ENCODE peak calls at places on chromosomes 13 and 19, in nine cellular contexts. One of them, this sample, is unnamed.

GRCh38 chr19:48321372-48321621 is 4.1 kb upstream of the EMP3 start:
- DNase-seq in AG20443: peak
- DNase-seq in mucosa of gallbladder: peak
- DNase-seq in substantia nigra: peak
- DNase-seq in stimulated activated naive CD8-positive, alpha-beta T cell treated with anti-CD3 and anti-CD28 coated beads, Interleukin-15, amount 100 ng/mL, for 72 hours: peak
- DNase-seq in omental fat pad: peak
- DNase-seq in stimulated activated CD4-positive, alpha-beta T cell treated with anti-CD3 and anti-CD28 coated beads, Interleukin-12 subunit alpha, Interleukin-12 subunit beta, amount 100 ng/mL, for 48 hours: peak
- DNase-seq in left ventricle myocardium superior: peak
- DNase-seq in RPMI8226: peak
- DNase-seq in this sample: peak

GRCh38 chr19:3544742-3545668 is 6.0 kb downstream of the TEKTIP1 start:
- DNase-seq in left ventricle myocardium superior: peak
- DNase-seq in substantia nigra: peak
- DNase-seq in omental fat pad: peak
- DNase-seq in mucosa of gallbladder: peak
- DNase-seq in AG20443: peak
- DNase-seq in stimulated activated naive CD8-positive, alpha-beta T cell treated with anti-CD3 and anti-CD28 coated beads, Interleukin-15, amount 100 ng/mL, for 72 hours: peak
- DNase-seq in RPMI8226: peak
- DNase-seq in stimulated activated CD4-positive, alpha-beta T cell treated with anti-CD3 and anti-CD28 coated beads, Interleukin-12 subunit alpha, Interleukin-12 subunit beta, amount 100 ng/mL, for 48 hours: peak
- DNase-seq in this sample: no peak

GRCh38 chr13:36000028-36000427 is 131.2 kb downstream of the DCLK1 start:
- DNase-seq in left ventricle myocardium superior: no peak
- DNase-seq in mucosa of gallbladder: no peak
- DNase-seq in stimulated activated CD4-positive, alpha-beta T cell treated with anti-CD3 and anti-CD28 coated beads, Interleukin-12 subunit alpha, Interleukin-12 subunit beta, amount 100 ng/mL, for 48 hours: no peak
- DNase-seq in omental fat pad: no peak
- DNase-seq in RPMI8226: no peak
- DNase-seq in substantia nigra: no peak
- DNase-seq in AG20443: no peak
- DNase-seq in stimulated activated naive CD8-positive, alpha-beta T cell treated with anti-CD3 and anti-CD28 coated beads, Interleukin-15, amount 100 ng/mL, for 72 hours: no peak
- DNase-seq in this sample: no peak

GRCh38 chr19:3612901-3613741 is 6.4 kb upstream of the TBXA2R start:
- DNase-seq in stimulated activated CD4-positive, alpha-beta T cell treated with anti-CD3 and anti-CD28 coated beads, Interleukin-12 subunit alpha, Interleukin-12 subunit beta, amount 100 ng/mL, for 48 hours: no peak
- DNase-seq in omental fat pad: no peak
- DNase-seq in AG20443: no peak
- DNase-seq in mucosa of gallbladder: no peak
- DNase-seq in stimulated activated naive CD8-positive, alpha-beta T cell treated with anti-CD3 and anti-CD28 coated beads, Interleukin-15, amount 100 ng/mL, for 72 hours: no peak
- DNase-seq in substantia nigra: no peak
- DNase-seq in left ventricle myocardium superior: no peak
- DNase-seq in RPMI8226: no peak
- DNase-seq in this sample: no peak

GRCh38 chr13:33870046-33870668 is 52.2 kb downstream of the RFC3 start:
- DNase-seq in AG20443: no peak
- DNase-seq in stimulated activated naive CD8-positive, alpha-beta T cell treated with anti-CD3 and anti-CD28 coated beads, Interleukin-15, amount 100 ng/mL, for 72 hours: no peak
- DNase-seq in left ventricle myocardium superior: no peak
- DNase-seq in RPMI8226: peak
- DNase-seq in stimulated activated CD4-positive, alpha-beta T cell treated with anti-CD3 and anti-CD28 coated beads, Interleukin-12 subunit alpha, Interleukin-12 subunit beta, amount 100 ng/mL, for 48 hours: no peak
- DNase-seq in omental fat pad: no peak
- DNase-seq in substantia nigra: no peak
- DNase-seq in mucosa of gallbladder: no peak
- DNase-seq in this sample: no peak

GRCh38 chr13:35527451-35527850 is 51.0 kb upstream of the MAB21L1 start:
- DNase-seq in omental fat pad: no peak
- DNase-seq in left ventricle myocardium superior: no peak
- DNase-seq in AG20443: no peak
- DNase-seq in RPMI8226: no peak
- DNase-seq in substantia nigra: no peak
- DNase-seq in stimulated activated CD4-positive, alpha-beta T cell treated with anti-CD3 and anti-CD28 coated beads, Interleukin-12 subunit alpha, Interleukin-12 subunit beta, amount 100 ng/mL, for 48 hours: no peak
- DNase-seq in mucosa of gallbladder: no peak
- DNase-seq in stimulated activated naive CD8-positive, alpha-beta T cell treated with anti-CD3 and anti-CD28 coated beads, Interleukin-15, amount 100 ng/mL, for 72 hours: no peak
- DNase-seq in this sample: no peak

GRCh38 chr13:93309886-93310520 is 83.4 kb downstream of the GPC6 start:
- DNase-seq in substantia nigra: no peak
- DNase-seq in stimulated activated naive CD8-positive, alpha-beta T cell treated with anti-CD3 and anti-CD28 coated beads, Interleukin-15, amount 100 ng/mL, for 72 hours: no peak
- DNase-seq in omental fat pad: no peak
- DNase-seq in stimulated activated CD4-positive, alpha-beta T cell treated with anti-CD3 and anti-CD28 coated beads, Interleukin-12 subunit alpha, Interleukin-12 subunit beta, amount 100 ng/mL, for 48 hours: no peak
- DNase-seq in RPMI8226: no peak
- DNase-seq in mucosa of gallbladder: no peak
- DNase-seq in AG20443: peak
- DNase-seq in left ventricle myocardium superior: no peak
- DNase-seq in this sample: no peak

GRCh38 chr19:5947435-5947834 is 30.5 kb downstream of the RANBP3 start:
- DNase-seq in AG20443: peak
- DNase-seq in RPMI8226: no peak
- DNase-seq in stimulated activated CD4-positive, alpha-beta T cell treated with anti-CD3 and anti-CD28 coated beads, Interleukin-12 subunit alpha, Interleukin-12 subunit beta, amount 100 ng/mL, for 48 hours: no peak
- DNase-seq in stimulated activated naive CD8-positive, alpha-beta T cell treated with anti-CD3 and anti-CD28 coated beads, Interleukin-15, amount 100 ng/mL, for 72 hours: no peak
- DNase-seq in left ventricle myocardium superior: peak
- DNase-seq in substantia nigra: peak
- DNase-seq in mucosa of gallbladder: peak
- DNase-seq in omental fat pad: no peak
- DNase-seq in this sample: no peak

GRCh38 chr13:46490129-46490528 is 62.8 kb upstream of the LRCH1 start:
- DNase-seq in omental fat pad: no peak
- DNase-seq in RPMI8226: no peak
- DNase-seq in stimulated activated naive CD8-positive, alpha-beta T cell treated with anti-CD3 and anti-CD28 coated beads, Interleukin-15, amount 100 ng/mL, for 72 hours: no peak
- DNase-seq in left ventricle myocardium superior: no peak
- DNase-seq in AG20443: no peak
- DNase-seq in substantia nigra: no peak
- DNase-seq in stimulated activated CD4-positive, alpha-beta T cell treated with anti-CD3 and anti-CD28 coated beads, Interleukin-12 subunit alpha, Interleukin-12 subunit beta, amount 100 ng/mL, for 48 hours: no peak
- DNase-seq in mucosa of gallbladder: no peak
- DNase-seq in this sample: no peak

GRCh38 chr19:32224371-32225244 is 120.8 kb upstream of the ZNF507 start:
- DNase-seq in stimulated activated naive CD8-positive, alpha-beta T cell treated with anti-CD3 and anti-CD28 coated beads, Interleukin-15, amount 100 ng/mL, for 72 hours: peak
- DNase-seq in RPMI8226: peak
- DNase-seq in AG20443: peak
- DNase-seq in substantia nigra: peak
- DNase-seq in stimulated activated CD4-positive, alpha-beta T cell treated with anti-CD3 and anti-CD28 coated beads, Interleukin-12 subunit alpha, Interleukin-12 subunit beta, amount 100 ng/mL, for 48 hours: peak
- DNase-seq in left ventricle myocardium superior: peak
- DNase-seq in mucosa of gallbladder: peak
- DNase-seq in omental fat pad: no peak
- DNase-seq in this sample: no peak

GRCh38 chr13:57408312-57408711 is 223.2 kb upstream of the PCDH17 start:
- DNase-seq in left ventricle myocardium superior: no peak
- DNase-seq in stimulated activated naive CD8-positive, alpha-beta T cell treated with anti-CD3 and anti-CD28 coated beads, Interleukin-15, amount 100 ng/mL, for 72 hours: no peak
- DNase-seq in RPMI8226: no peak
- DNase-seq in omental fat pad: no peak
- DNase-seq in AG20443: no peak
- DNase-seq in mucosa of gallbladder: no peak
- DNase-seq in substantia nigra: no peak
- DNase-seq in stimulated activated CD4-positive, alpha-beta T cell treated with anti-CD3 and anti-CD28 coated beads, Interleukin-12 subunit alpha, Interleukin-12 subunit beta, amount 100 ng/mL, for 48 hours: no peak
- DNase-seq in this sample: no peak

GRCh38 chr13:108963276-108963810 is 333.9 kb downstream of the MYO16 start:
- DNase-seq in omental fat pad: no peak
- DNase-seq in substantia nigra: no peak
- DNase-seq in AG20443: no peak
- DNase-seq in stimulated activated naive CD8-positive, alpha-beta T cell treated with anti-CD3 and anti-CD28 coated beads, Interleukin-15, amount 100 ng/mL, for 72 hours: no peak
- DNase-seq in mucosa of gallbladder: no peak
- DNase-seq in stimulated activated CD4-positive, alpha-beta T cell treated with anti-CD3 and anti-CD28 coated beads, Interleukin-12 subunit alpha, Interleukin-12 subunit beta, amount 100 ng/mL, for 48 hours: no peak
- DNase-seq in RPMI8226: no peak
- DNase-seq in left ventricle myocardium superior: no peak
- DNase-seq in this sample: no peak

GRCh38 chr19:42113641-42114348 is 18.5 kb downstream of the POU2F2 start:
- DNase-seq in AG20443: peak
- DNase-seq in substantia nigra: no peak
- DNase-seq in RPMI8226: no peak
- DNase-seq in stimulated activated CD4-positive, alpha-beta T cell treated with anti-CD3 and anti-CD28 coated beads, Interleukin-12 subunit alpha, Interleukin-12 subunit beta, amount 100 ng/mL, for 48 hours: no peak
- DNase-seq in mucosa of gallbladder: no peak
- DNase-seq in left ventricle myocardium superior: no peak
- DNase-seq in omental fat pad: no peak
- DNase-seq in stimulated activated naive CD8-positive, alpha-beta T cell treated with anti-CD3 and anti-CD28 coated beads, Interleukin-15, amount 100 ng/mL, for 72 hours: no peak
- DNase-seq in this sample: peak

GRCh38 chr13:23715092-23715761 is 145.0 kb downstream of the TNFRSF19 start:
- DNase-seq in substantia nigra: no peak
- DNase-seq in AG20443: no peak
- DNase-seq in RPMI8226: no peak
- DNase-seq in left ventricle myocardium superior: no peak
- DNase-seq in stimulated activated CD4-positive, alpha-beta T cell treated with anti-CD3 and anti-CD28 coated beads, Interleukin-12 subunit alpha, Interleukin-12 subunit beta, amount 100 ng/mL, for 48 hours: no peak
- DNase-seq in omental fat pad: no peak
- DNase-seq in stimulated activated naive CD8-positive, alpha-beta T cell treated with anti-CD3 and anti-CD28 coated beads, Interleukin-15, amount 100 ng/mL, for 72 hours: no peak
- DNase-seq in mucosa of gallbladder: no peak
- DNase-seq in this sample: no peak

GRCh38 chr13:45782327-45783045 is 69.1 kb downstream of the SIAH3 start:
- DNase-seq in substantia nigra: no peak
- DNase-seq in mucosa of gallbladder: no peak
- DNase-seq in RPMI8226: no peak
- DNase-seq in omental fat pad: no peak
- DNase-seq in left ventricle myocardium superior: no peak
- DNase-seq in stimulated activated naive CD8-positive, alpha-beta T cell treated with anti-CD3 and anti-CD28 coated beads, Interleukin-15, amount 100 ng/mL, for 72 hours: no peak
- DNase-seq in AG20443: no peak
- DNase-seq in stimulated activated CD4-positive, alpha-beta T cell treated with anti-CD3 and anti-CD28 coated beads, Interleukin-12 subunit alpha, Interleukin-12 subunit beta, amount 100 ng/mL, for 48 hours: no peak
- DNase-seq in this sample: no peak

GRCh38 chr19:12111176-12111575 is 29.0 kb downstream of the ZNF20 start:
- DNase-seq in substantia nigra: no peak
- DNase-seq in mucosa of gallbladder: no peak
- DNase-seq in AG20443: no peak
- DNase-seq in left ventricle myocardium superior: no peak
- DNase-seq in omental fat pad: no peak
- DNase-seq in stimulated activated naive CD8-positive, alpha-beta T cell treated with anti-CD3 and anti-CD28 coated beads, Interleukin-15, amount 100 ng/mL, for 72 hours: no peak
- DNase-seq in RPMI8226: no peak
- DNase-seq in stimulated activated CD4-positive, alpha-beta T cell treated with anti-CD3 and anti-CD28 coated beads, Interleukin-12 subunit alpha, Interleukin-12 subunit beta, amount 100 ng/mL, for 48 hours: no peak
- DNase-seq in this sample: no peak

GRCh38 chr19:30450945-30451344 is 78.8 kb downstream of the ZNF536 start:
- DNase-seq in stimulated activated naive CD8-positive, alpha-beta T cell treated with anti-CD3 and anti-CD28 coated beads, Interleukin-15, amount 100 ng/mL, for 72 hours: no peak
- DNase-seq in omental fat pad: no peak
- DNase-seq in left ventricle myocardium superior: peak
- DNase-seq in substantia nigra: no peak
- DNase-seq in RPMI8226: no peak
- DNase-seq in AG20443: peak
- DNase-seq in stimulated activated CD4-positive, alpha-beta T cell treated with anti-CD3 and anti-CD28 coated beads, Interleukin-12 subunit alpha, Interleukin-12 subunit beta, amount 100 ng/mL, for 48 hours: no peak
- DNase-seq in mucosa of gallbladder: no peak
- DNase-seq in this sample: no peak

GRCh38 chr19:15015946-15016542 is 33.2 kb upstream of the CASP14 start:
- DNase-seq in mucosa of gallbladder: no peak
- DNase-seq in substantia nigra: no peak
- DNase-seq in left ventricle myocardium superior: no peak
- DNase-seq in stimulated activated naive CD8-positive, alpha-beta T cell treated with anti-CD3 and anti-CD28 coated beads, Interleukin-15, amount 100 ng/mL, for 72 hours: no peak
- DNase-seq in RPMI8226: peak
- DNase-seq in stimulated activated CD4-positive, alpha-beta T cell treated with anti-CD3 and anti-CD28 coated beads, Interleukin-12 subunit alpha, Interleukin-12 subunit beta, amount 100 ng/mL, for 48 hours: no peak
- DNase-seq in AG20443: no peak
- DNase-seq in omental fat pad: no peak
- DNase-seq in this sample: no peak

GRCh38 chr13:112450567-112451240 is 74.5 kb downstream of the SPACA7 start:
- DNase-seq in omental fat pad: no peak
- DNase-seq in mucosa of gallbladder: no peak
- DNase-seq in left ventricle myocardium superior: no peak
- DNase-seq in AG20443: peak
- DNase-seq in stimulated activated CD4-positive, alpha-beta T cell treated with anti-CD3 and anti-CD28 coated beads, Interleukin-12 subunit alpha, Interleukin-12 subunit beta, amount 100 ng/mL, for 48 hours: no peak
- DNase-seq in stimulated activated naive CD8-positive, alpha-beta T cell treated with anti-CD3 and anti-CD28 coated beads, Interleukin-15, amount 100 ng/mL, for 72 hours: no peak
- DNase-seq in RPMI8226: no peak
- DNase-seq in substantia nigra: no peak
- DNase-seq in this sample: no peak

GRCh38 chr19:37362733-37363132 is 8.2 kb upstream of the ZNF527 start:
- DNase-seq in left ventricle myocardium superior: no peak
- DNase-seq in mucosa of gallbladder: no peak
- DNase-seq in stimulated activated naive CD8-positive, alpha-beta T cell treated with anti-CD3 and anti-CD28 coated beads, Interleukin-15, amount 100 ng/mL, for 72 hours: no peak
- DNase-seq in AG20443: no peak
- DNase-seq in omental fat pad: no peak
- DNase-seq in substantia nigra: no peak
- DNase-seq in RPMI8226: peak
- DNase-seq in stimulated activated CD4-positive, alpha-beta T cell treated with anti-CD3 and anti-CD28 coated beads, Interleukin-12 subunit alpha, Interleukin-12 subunit beta, amount 100 ng/mL, for 48 hours: no peak
- DNase-seq in this sample: no peak

GRCh38 chr13:32905063-32905863 is 111.0 kb upstream of the KL start:
- DNase-seq in stimulated activated naive CD8-positive, alpha-beta T cell treated with anti-CD3 and anti-CD28 coated beads, Interleukin-15, amount 100 ng/mL, for 72 hours: peak
- DNase-seq in left ventricle myocardium superior: no peak
- DNase-seq in mucosa of gallbladder: no peak
- DNase-seq in RPMI8226: peak
- DNase-seq in AG20443: peak
- DNase-seq in substantia nigra: no peak
- DNase-seq in stimulated activated CD4-positive, alpha-beta T cell treated with anti-CD3 and anti-CD28 coated beads, Interleukin-12 subunit alpha, Interleukin-12 subunit beta, amount 100 ng/mL, for 48 hours: peak
- DNase-seq in omental fat pad: no peak
- DNase-seq in this sample: peak

GRCh38 chr13:45501175-45501526 is 36.4 kb downstream of the COG3 start:
- DNase-seq in RPMI8226: no peak
- DNase-seq in stimulated activated CD4-positive, alpha-beta T cell treated with anti-CD3 and anti-CD28 coated beads, Interleukin-12 subunit alpha, Interleukin-12 subunit beta, amount 100 ng/mL, for 48 hours: no peak
- DNase-seq in stimulated activated naive CD8-positive, alpha-beta T cell treated with anti-CD3 and anti-CD28 coated beads, Interleukin-15, amount 100 ng/mL, for 72 hours: no peak
- DNase-seq in left ventricle myocardium superior: no peak
- DNase-seq in omental fat pad: no peak
- DNase-seq in substantia nigra: no peak
- DNase-seq in mucosa of gallbladder: no peak
- DNase-seq in AG20443: no peak
- DNase-seq in this sample: no peak

GRCh38 chr13:81540777-81541176 is 1199.9 kb upstream of the SPRY2 start:
- DNase-seq in AG20443: no peak
- DNase-seq in stimulated activated naive CD8-positive, alpha-beta T cell treated with anti-CD3 and anti-CD28 coated beads, Interleukin-15, amount 100 ng/mL, for 72 hours: no peak
- DNase-seq in left ventricle myocardium superior: no peak
- DNase-seq in substantia nigra: no peak
- DNase-seq in omental fat pad: no peak
- DNase-seq in mucosa of gallbladder: no peak
- DNase-seq in stimulated activated CD4-positive, alpha-beta T cell treated with anti-CD3 and anti-CD28 coated beads, Interleukin-12 subunit alpha, Interleukin-12 subunit beta, amount 100 ng/mL, for 48 hours: no peak
- DNase-seq in RPMI8226: no peak
- DNase-seq in this sample: no peak

GRCh38 chr13:108270442-108270841 is 924 bp downstream of the TNFSF13B start:
- DNase-seq in left ventricle myocardium superior: no peak
- DNase-seq in AG20443: no peak
- DNase-seq in stimulated activated CD4-positive, alpha-beta T cell treated with anti-CD3 and anti-CD28 coated beads, Interleukin-12 subunit alpha, Interleukin-12 subunit beta, amount 100 ng/mL, for 48 hours: no peak
- DNase-seq in omental fat pad: no peak
- DNase-seq in mucosa of gallbladder: no peak
- DNase-seq in RPMI8226: no peak
- DNase-seq in substantia nigra: no peak
- DNase-seq in stimulated activated naive CD8-positive, alpha-beta T cell treated with anti-CD3 and anti-CD28 coated beads, Interleukin-15, amount 100 ng/mL, for 72 hours: no peak
- DNase-seq in this sample: no peak

GRCh38 chr19:38853214-38853613 is 3.4 kb upstream of the HNRNPL start:
- DNase-seq in left ventricle myocardium superior: no peak
- DNase-seq in omental fat pad: no peak
- DNase-seq in AG20443: no peak
- DNase-seq in stimulated activated CD4-positive, alpha-beta T cell treated with anti-CD3 and anti-CD28 coated beads, Interleukin-12 subunit alpha, Interleukin-12 subunit beta, amount 100 ng/mL, for 48 hours: no peak
- DNase-seq in substantia nigra: no peak
- DNase-seq in mucosa of gallbladder: no peak
- DNase-seq in stimulated activated naive CD8-positive, alpha-beta T cell treated with anti-CD3 and anti-CD28 coated beads, Interleukin-15, amount 100 ng/mL, for 72 hours: no peak
- DNase-seq in RPMI8226: no peak
- DNase-seq in this sample: no peak

GRCh38 chr19:2478756-2479555 is 3.0 kb downstream of the GADD45B start:
- DNase-seq in stimulated activated CD4-positive, alpha-beta T cell treated with anti-CD3 and anti-CD28 coated beads, Interleukin-12 subunit alpha, Interleukin-12 subunit beta, amount 100 ng/mL, for 48 hours: no peak
- DNase-seq in mucosa of gallbladder: peak
- DNase-seq in substantia nigra: peak
- DNase-seq in AG20443: peak
- DNase-seq in stimulated activated naive CD8-positive, alpha-beta T cell treated with anti-CD3 and anti-CD28 coated beads, Interleukin-15, amount 100 ng/mL, for 72 hours: peak
- DNase-seq in RPMI8226: peak
- DNase-seq in omental fat pad: peak
- DNase-seq in left ventricle myocardium superior: peak
- DNase-seq in this sample: no peak

GRCh38 chr13:110957931-110958330 is 43.1 kb upstream of the ANKRD10 start:
- DNase-seq in AG20443: no peak
- DNase-seq in stimulated activated naive CD8-positive, alpha-beta T cell treated with anti-CD3 and anti-CD28 coated beads, Interleukin-15, amount 100 ng/mL, for 72 hours: no peak
- DNase-seq in RPMI8226: no peak
- DNase-seq in left ventricle myocardium superior: no peak
- DNase-seq in omental fat pad: no peak
- DNase-seq in substantia nigra: no peak
- DNase-seq in mucosa of gallbladder: no peak
- DNase-seq in stimulated activated CD4-positive, alpha-beta T cell treated with anti-CD3 and anti-CD28 coated beads, Interleukin-12 subunit alpha, Interleukin-12 subunit beta, amount 100 ng/mL, for 48 hours: no peak
- DNase-seq in this sample: no peak

GRCh38 chr13:32955881-32956594 is 60.2 kb upstream of the KL start:
- DNase-seq in mucosa of gallbladder: no peak
- DNase-seq in stimulated activated CD4-positive, alpha-beta T cell treated with anti-CD3 and anti-CD28 coated beads, Interleukin-12 subunit alpha, Interleukin-12 subunit beta, amount 100 ng/mL, for 48 hours: no peak
- DNase-seq in substantia nigra: no peak
- DNase-seq in left ventricle myocardium superior: no peak
- DNase-seq in omental fat pad: no peak
- DNase-seq in stimulated activated naive CD8-positive, alpha-beta T cell treated with anti-CD3 and anti-CD28 coated beads, Interleukin-15, amount 100 ng/mL, for 72 hours: no peak
- DNase-seq in AG20443: no peak
- DNase-seq in RPMI8226: no peak
- DNase-seq in this sample: no peak

GRCh38 chr19:23991170-23991569 is 76.5 kb downstream of the ZNF726 start:
- DNase-seq in mucosa of gallbladder: peak
- DNase-seq in RPMI8226: peak
- DNase-seq in substantia nigra: no peak
- DNase-seq in left ventricle myocardium superior: no peak
- DNase-seq in stimulated activated CD4-positive, alpha-beta T cell treated with anti-CD3 and anti-CD28 coated beads, Interleukin-12 subunit alpha, Interleukin-12 subunit beta, amount 100 ng/mL, for 48 hours: no peak
- DNase-seq in omental fat pad: no peak
- DNase-seq in AG20443: no peak
- DNase-seq in stimulated activated naive CD8-positive, alpha-beta T cell treated with anti-CD3 and anti-CD28 coated beads, Interleukin-15, amount 100 ng/mL, for 72 hours: no peak
- DNase-seq in this sample: no peak

GRCh38 chr19:28883241-28883693 is 329.7 kb downstream of the UQCRFS1 start:
- DNase-seq in omental fat pad: no peak
- DNase-seq in left ventricle myocardium superior: peak
- DNase-seq in stimulated activated naive CD8-positive, alpha-beta T cell treated with anti-CD3 and anti-CD28 coated beads, Interleukin-15, amount 100 ng/mL, for 72 hours: no peak
- DNase-seq in substantia nigra: peak
- DNase-seq in mucosa of gallbladder: peak
- DNase-seq in RPMI8226: no peak
- DNase-seq in stimulated activated CD4-positive, alpha-beta T cell treated with anti-CD3 and anti-CD28 coated beads, Interleukin-12 subunit alpha, Interleukin-12 subunit beta, amount 100 ng/mL, for 48 hours: no peak
- DNase-seq in AG20443: peak
- DNase-seq in this sample: no peak

GRCh38 chr19:11191273-11191755 is 6.0 kb downstream of the KANK2 start:
- DNase-seq in mucosa of gallbladder: no peak
- DNase-seq in left ventricle myocardium superior: peak
- DNase-seq in omental fat pad: peak
- DNase-seq in RPMI8226: no peak
- DNase-seq in AG20443: peak
- DNase-seq in substantia nigra: no peak
- DNase-seq in stimulated activated naive CD8-positive, alpha-beta T cell treated with anti-CD3 and anti-CD28 coated beads, Interleukin-15, amount 100 ng/mL, for 72 hours: no peak
- DNase-seq in stimulated activated CD4-positive, alpha-beta T cell treated with anti-CD3 and anti-CD28 coated beads, Interleukin-12 subunit alpha, Interleukin-12 subunit beta, amount 100 ng/mL, for 48 hours: no peak
- DNase-seq in this sample: no peak